ENCODE peak calls at places on chromosomes 4 and X, in seven cellular contexts. One of them, this sample, is unnamed. For H3K27me3, the result is how much of the 10 kb centered on the place peaks cover.

GRCh38 chr4:165418116-165418515 is 39.3 kb downstream of the CPE start:
- DNase-seq in GM23248: no peak
- DNase-seq in GM23338: no peak
- DNase-seq in PC-3: no peak
- DNase-seq in hepatocyte: no peak
- DNase-seq in HCT116: no peak
- DNase-seq in SK-N-SH: no peak
- DNase-seq in this sample: no peak

GRCh38 chrX:101460669-101461068 is 24.6 kb upstream of the ARMCX4 start:
- DNase-seq in PC-3: no peak
- DNase-seq in GM23338: no peak
- DNase-seq in HCT116: no peak
- DNase-seq in hepatocyte: no peak
- DNase-seq in GM23248: peak
- DNase-seq in SK-N-SH: no peak
- DNase-seq in this sample: no peak

GRCh38 chr4:55125087-55125721 is at the start of gene KDR:
- DNase-seq in GM23338: peak
- DNase-seq in HCT116: no peak
- DNase-seq in hepatocyte: peak
- DNase-seq in SK-N-SH: peak
- DNase-seq in PC-3: peak
- DNase-seq in GM23248: peak
- DNase-seq in this sample: peak

GRCh38 chr4:101346312-101346561 is 1.1 kb downstream of the PPP3CA start:
- DNase-seq in SK-N-SH: peak
- DNase-seq in hepatocyte: no peak
- DNase-seq in GM23338: no peak
- DNase-seq in GM23248: no peak
- DNase-seq in PC-3: no peak
- DNase-seq in HCT116: no peak
- DNase-seq in this sample: no peak

GRCh38 chr4:18931643-18932373 is 910.3 kb upstream of the LCORL start:
- DNase-seq in GM23338: no peak
- DNase-seq in SK-N-SH: no peak
- DNase-seq in GM23248: no peak
- DNase-seq in PC-3: no peak
- DNase-seq in HCT116: no peak
- DNase-seq in hepatocyte: no peak
- DNase-seq in this sample: no peak

GRCh38 chrX:15170927-15171326 is 99.0 kb downstream of the ASB9 start:
- DNase-seq in SK-N-SH: no peak
- DNase-seq in GM23338: no peak
- DNase-seq in PC-3: no peak
- DNase-seq in HCT116: no peak
- DNase-seq in hepatocyte: no peak
- DNase-seq in GM23248: no peak
- DNase-seq in this sample: no peak

GRCh38 chrX:71147496-71148277 is 3.0 kb downstream of the NLGN3 start:
- DNase-seq in PC-3: no peak
- DNase-seq in hepatocyte: no peak
- DNase-seq in GM23248: no peak
- DNase-seq in HCT116: no peak
- DNase-seq in SK-N-SH: no peak
- DNase-seq in GM23338: peak
- DNase-seq in this sample: no peak

GRCh38 chrX:74419861-74420193 is 1.5 kb upstream of the SLC16A2 start:
- DNase-seq in SK-N-SH: no peak
- DNase-seq in GM23338: peak
- DNase-seq in hepatocyte: peak
- DNase-seq in PC-3: peak
- DNase-seq in HCT116: no peak
- DNase-seq in GM23248: peak
- DNase-seq in this sample: peak

GRCh38 chrX:78123190-78123589 is 16.3 kb downstream of the TAF9B start:
- DNase-seq in SK-N-SH: no peak
- DNase-seq in HCT116: no peak
- DNase-seq in GM23248: peak
- DNase-seq in hepatocyte: no peak
- DNase-seq in GM23338: no peak
- DNase-seq in PC-3: peak
- DNase-seq in this sample: no peak

GRCh38 chr4:55819634-55820033 is at the start of gene EXOC1L:
- DNase-seq in hepatocyte: peak
- DNase-seq in GM23338: peak
- DNase-seq in GM23248: peak
- DNase-seq in SK-N-SH: peak
- DNase-seq in HCT116: no peak
- DNase-seq in PC-3: no peak
- DNase-seq in this sample: peak

GRCh38 chr4:100095729-100096595 is 94.3 kb downstream of the DDIT4L start:
- DNase-seq in hepatocyte: peak
- DNase-seq in HCT116: peak
- DNase-seq in GM23338: peak
- DNase-seq in SK-N-SH: peak
- DNase-seq in PC-3: peak
- DNase-seq in GM23248: peak
- DNase-seq in this sample: peak

GRCh38 chrX:132751043-132751690 is 207.3 kb downstream of the HS6ST2 start:
- DNase-seq in PC-3: no peak
- DNase-seq in HCT116: no peak
- DNase-seq in GM23338: peak
- DNase-seq in hepatocyte: no peak
- DNase-seq in SK-N-SH: no peak
- DNase-seq in GM23248: no peak
- DNase-seq in this sample: no peak

GRCh38 chrX:136694491-136695087 is 46.6 kb downstream of the CD40LG start:
- DNase-seq in PC-3: peak
- DNase-seq in GM23338: peak
- DNase-seq in SK-N-SH: peak
- DNase-seq in hepatocyte: peak
- DNase-seq in GM23248: peak
- DNase-seq in HCT116: peak
- DNase-seq in this sample: peak

GRCh38 chr4:54085284-54085683 is 14.7 kb upstream of the GSX2 start:
- DNase-seq in GM23248: peak
- DNase-seq in SK-N-SH: no peak
- DNase-seq in GM23338: no peak
- DNase-seq in hepatocyte: no peak
- DNase-seq in PC-3: peak
- DNase-seq in HCT116: no peak
- DNase-seq in this sample: no peak

GRCh38 chrX:149453030-149453429 is 52.1 kb downstream of the IDS start:
- DNase-seq in HCT116: peak
- DNase-seq in SK-N-SH: no peak
- DNase-seq in PC-3: peak
- DNase-seq in GM23248: peak
- DNase-seq in hepatocyte: no peak
- DNase-seq in GM23338: no peak
- DNase-seq in this sample: no peak

GRCh38 chrX:68568136-68568535 is 69.3 kb downstream of the YIPF6 start:
- DNase-seq in PC-3: no peak
- DNase-seq in HCT116: no peak
- DNase-seq in GM23338: no peak
- DNase-seq in SK-N-SH: no peak
- DNase-seq in hepatocyte: no peak
- DNase-seq in GM23248: no peak
- DNase-seq in this sample: no peak

GRCh38 chr4:155818639-155819038 is 47.4 kb downstream of the ASIC5 start:
- DNase-seq in GM23248: no peak
- DNase-seq in hepatocyte: no peak
- DNase-seq in HCT116: no peak
- DNase-seq in SK-N-SH: no peak
- DNase-seq in PC-3: peak
- DNase-seq in GM23338: no peak
- DNase-seq in this sample: no peak

GRCh38 chr4:139704915-139705485 is 39.4 kb downstream of the MGST2 start:
- DNase-seq in HCT116: peak
- DNase-seq in hepatocyte: no peak
- DNase-seq in SK-N-SH: no peak
- DNase-seq in PC-3: peak
- DNase-seq in GM23338: peak
- DNase-seq in GM23248: peak
- DNase-seq in this sample: no peak

GRCh38 chr4:72110886-72111285 is 79.1 kb downstream of the NPFFR2 start:
- DNase-seq in SK-N-SH: no peak
- DNase-seq in GM23338: no peak
- DNase-seq in hepatocyte: no peak
- DNase-seq in PC-3: peak
- DNase-seq in GM23248: no peak
- DNase-seq in HCT116: no peak
- DNase-seq in this sample: no peak

GRCh38 chr4:15777697-15778096 is 431 bp upstream of the CD38 start:
- DNase-seq in hepatocyte: no peak
- DNase-seq in HCT116: no peak
- DNase-seq in PC-3: no peak
- DNase-seq in GM23248: no peak
- DNase-seq in GM23338: no peak
- DNase-seq in SK-N-SH: no peak
- DNase-seq in this sample: no peak

GRCh38 chr4:40672528-40673522 is 43.2 kb upstream of the RBM47 start:
- DNase-seq in GM23338: peak
- DNase-seq in hepatocyte: peak
- DNase-seq in PC-3: peak
- DNase-seq in GM23248: peak
- DNase-seq in SK-N-SH: no peak
- DNase-seq in HCT116: peak
- DNase-seq in this sample: peak

GRCh38 chr4:145380123-145380522 is 101.5 kb upstream of the SMAD1 start:
- DNase-seq in SK-N-SH: no peak
- DNase-seq in hepatocyte: no peak
- DNase-seq in HCT116: no peak
- DNase-seq in GM23248: no peak
- DNase-seq in GM23338: no peak
- DNase-seq in PC-3: peak
- DNase-seq in this sample: no peak
- TF ChIP-seq EZH2phosphoT487 in SK-N-SH: no peak
- TF ChIP-seq EZH2phosphoT487 in hepatocyte: no peak
- TF ChIP-seq EZH2phosphoT487 in HCT116: no peak
- TF ChIP-seq EZH2phosphoT487 in GM23248: no peak
- TF ChIP-seq EZH2phosphoT487 in GM23338: no peak
- TF ChIP-seq EZH2phosphoT487 in PC-3: no peak
- TF ChIP-seq EZH2phosphoT487 in this sample: no peak

DNA sequence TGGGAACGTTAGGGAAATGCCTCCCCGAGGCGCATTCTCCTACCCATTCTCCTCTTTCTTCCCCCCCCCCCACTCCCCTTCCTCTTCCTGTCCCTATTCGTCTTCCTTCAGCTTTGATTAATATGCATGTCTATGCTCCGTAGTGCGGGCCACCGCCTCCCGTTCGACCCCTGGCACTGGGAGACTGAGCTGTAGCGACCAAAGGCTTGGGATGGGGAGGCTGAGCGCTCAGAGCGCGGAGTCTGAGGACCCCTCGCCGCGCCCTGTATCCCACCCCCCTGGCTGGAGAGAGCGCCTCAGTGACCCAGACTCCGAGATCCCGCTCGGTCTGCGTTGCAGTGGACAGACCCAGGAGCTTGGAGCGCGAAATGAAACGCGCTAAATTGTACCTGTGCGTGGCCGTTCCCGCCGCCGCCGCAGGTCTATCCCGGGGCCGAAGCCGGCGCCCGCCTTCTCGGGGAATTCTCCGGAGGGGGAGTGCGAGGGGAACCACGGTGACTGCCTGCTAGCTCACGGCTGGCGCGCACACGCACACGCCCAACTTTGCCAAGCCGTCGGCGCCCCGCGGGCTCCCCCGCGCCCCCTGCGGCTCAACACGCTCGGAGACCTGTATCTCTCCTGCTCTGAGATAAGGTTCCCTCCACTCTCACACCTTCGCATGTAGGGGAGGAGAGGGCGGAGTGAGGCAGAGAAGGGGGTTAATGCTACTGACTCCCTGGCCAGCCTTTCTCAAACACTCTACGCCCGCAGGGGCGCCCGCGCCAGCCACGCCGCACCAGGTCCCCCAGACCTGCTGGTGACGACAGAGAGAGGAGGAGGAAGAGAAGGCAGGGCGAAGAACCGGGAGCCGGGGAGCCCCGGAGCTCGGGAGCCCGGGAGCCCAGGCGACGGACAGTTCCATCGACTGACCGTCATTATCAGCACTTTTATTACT is 1.5 kb upstream of the PTCHD1 start:
- DNase-seq in hepatocyte: peak
- DNase-seq in HCT116: no peak
- DNase-seq in GM23248: no peak
- DNase-seq in PC-3: no peak
- DNase-seq in SK-N-SH: peak
- DNase-seq in GM23338: peak
- DNase-seq in this sample: peak
- H3K27me3 ChIP-seq in hepatocyte: half or more
- H3K27me3 ChIP-seq in HCT116: under half
- H3K27me3 ChIP-seq in GM23248: under half
- H3K27me3 ChIP-seq in PC-3: half or more
- H3K27me3 ChIP-seq in SK-N-SH: under half
- H3K27me3 ChIP-seq in GM23338: under half
- H3K27me3 ChIP-seq in this sample: half or more

DNA sequence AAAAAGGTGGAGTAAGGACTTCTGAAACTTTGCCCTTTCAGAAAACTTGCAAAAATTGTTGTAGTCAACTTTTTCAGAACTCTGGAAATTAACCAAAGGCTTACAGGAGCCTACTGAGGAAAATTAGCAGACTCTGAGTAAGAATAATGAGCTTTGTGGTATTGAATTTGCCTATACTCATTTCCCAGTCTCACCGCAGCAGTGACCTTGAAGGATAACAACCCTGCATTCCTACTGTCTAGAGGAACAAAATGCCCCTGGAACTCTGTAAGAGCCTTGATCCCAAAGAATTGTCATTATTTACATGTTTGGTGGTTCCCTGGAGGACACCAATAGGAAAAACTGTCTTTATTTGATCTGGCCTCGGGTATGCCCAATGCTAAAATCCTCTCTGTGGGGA is 57.9 kb downstream of the MND1 start:
- DNase-seq in GM23338: no peak
- DNase-seq in SK-N-SH: no peak
- DNase-seq in HCT116: no peak
- DNase-seq in GM23248: peak
- DNase-seq in PC-3: no peak
- DNase-seq in hepatocyte: no peak
- DNase-seq in this sample: no peak
- TF ChIP-seq EZH2phosphoT487 in GM23338: no peak
- TF ChIP-seq EZH2phosphoT487 in SK-N-SH: no peak
- TF ChIP-seq EZH2phosphoT487 in HCT116: no peak
- TF ChIP-seq EZH2phosphoT487 in GM23248: no peak
- TF ChIP-seq EZH2phosphoT487 in PC-3: no peak
- TF ChIP-seq EZH2phosphoT487 in hepatocyte: no peak
- TF ChIP-seq EZH2phosphoT487 in this sample: no peak

DNA sequence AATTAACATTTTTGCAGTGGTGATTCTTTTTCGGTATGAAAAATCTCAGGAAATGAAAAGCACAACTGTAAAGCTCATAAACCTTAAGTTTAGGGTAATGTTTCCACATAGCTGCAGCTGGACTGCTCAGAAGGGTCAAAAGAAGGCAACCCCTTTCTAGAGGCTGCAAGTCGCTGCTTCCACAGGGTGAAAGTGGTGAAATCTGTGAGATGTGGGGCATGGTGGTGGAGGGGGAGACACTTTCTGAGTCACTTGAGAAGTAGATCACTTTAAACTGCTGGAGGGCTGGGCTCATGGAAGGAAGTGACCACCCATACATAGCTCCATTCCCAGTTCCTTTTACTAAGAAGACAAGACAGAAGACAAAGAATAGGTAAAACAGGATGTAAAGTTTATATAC is 8.7 kb downstream of the SFRP2 start:
- DNase-seq in SK-N-SH: no peak
- DNase-seq in PC-3: no peak
- DNase-seq in HCT116: no peak
- DNase-seq in GM23338: no peak
- DNase-seq in GM23248: no peak
- DNase-seq in hepatocyte: no peak
- DNase-seq in this sample: no peak
- H3K27me3 ChIP-seq in SK-N-SH: under half
- H3K27me3 ChIP-seq in PC-3: under half
- H3K27me3 ChIP-seq in HCT116: under half
- H3K27me3 ChIP-seq in GM23338: under half
- H3K27me3 ChIP-seq in GM23248: under half
- H3K27me3 ChIP-seq in hepatocyte: under half
- H3K27me3 ChIP-seq in this sample: under half